ENCODE peak calls at places on chromosomes 12 and 14, in five cellular contexts. N, V, Y, K and U are unnamed samples.
A peak's percentile ranks its signal among the peaks of the same experiment; 100 is the strongest.

GRCh38 chr12:5807090-5807414 is 138.0 kb downstream of the ANO2 start:
- DNase-seq in N (no peak), V (no peak), Y (no peak), K (no peak), U (no peak)

GRCh38 chr14:74915426-74915825 is 7.6 kb downstream of the RPS6KL1 start:
- DNase-seq in N (no peak), V (no peak), Y (no peak), K (no peak), U (no peak)

GRCh38 chr12:68789144-68789878 is 18.7 kb upstream of the MDM2 start:
- DNase-seq in N (no peak), V (no peak), Y (no peak), K (no peak), U (no peak)

GRCh38 chr12:85996280-85996679 is 122.2 kb downstream of the NTS start:
- DNase-seq in N (no peak), V (no peak), Y (peak; percentile 39), K (no peak), U (no peak)

GRCh38 chr12:64058541-64059321 is 163.4 kb downstream of the KICS2 start:
- DNase-seq in N (no peak), V (no peak), Y (no peak), K (no peak), U (no peak)

GRCh38 chr14:22986508-22987054 is 4.2 kb upstream of the AJUBA start:
- DNase-seq in N (peak; percentile 89), V (peak; percentile 88), Y (peak; percentile 92), K (peak; percentile 94), U (peak; percentile 84)

GRCh38 chr12:128644664-128645296 is 179.0 kb downstream of the SLC15A4 start:
- DNase-seq in N (no peak), V (no peak), Y (no peak), K (no peak), U (peak; percentile 63)

GRCh38 chr12:47812797-47813490 is 6.8 kb downstream of the HDAC7 start:
- DNase-seq in N (peak; percentile 95), V (peak; percentile 94), Y (peak; percentile 90), K (peak; percentile 96), U (peak; percentile 93)

GRCh38 chr14:50763386-50764007 is 67.5 kb downstream of the NIN start:
- DNase-seq in N (no peak), V (no peak), Y (peak; percentile 15), K (no peak), U (no peak)

GRCh38 chr12:42261708-42262107 is 23.7 kb upstream of the YAF2 start:
- DNase-seq in N (no peak), V (no peak), Y (no peak), K (no peak), U (no peak)

GRCh38 chr12:106096376-106096775 is 42.4 kb downstream of the NUAK1 start:
- DNase-seq in N (peak; percentile 72), V (no peak), Y (peak; percentile 54), K (peak; percentile 82), U (no peak)

GRCh38 chr12:106094304-106094703 is 44.5 kb downstream of the NUAK1 start:
- DNase-seq in N (no peak), V (no peak), Y (no peak), K (no peak), U (no peak)

GRCh38 chr12:106091421-106091820 is 47.3 kb downstream of the NUAK1 start:
- DNase-seq in N (no peak), V (no peak), Y (no peak), K (no peak), U (no peak)

GRCh38 chr12:106090586-106091411 is 48.0 kb downstream of the NUAK1 start:
- DNase-seq in N (peak; percentile 62), V (no peak), Y (peak; percentile 89), K (no peak), U (no peak)

DNA sequence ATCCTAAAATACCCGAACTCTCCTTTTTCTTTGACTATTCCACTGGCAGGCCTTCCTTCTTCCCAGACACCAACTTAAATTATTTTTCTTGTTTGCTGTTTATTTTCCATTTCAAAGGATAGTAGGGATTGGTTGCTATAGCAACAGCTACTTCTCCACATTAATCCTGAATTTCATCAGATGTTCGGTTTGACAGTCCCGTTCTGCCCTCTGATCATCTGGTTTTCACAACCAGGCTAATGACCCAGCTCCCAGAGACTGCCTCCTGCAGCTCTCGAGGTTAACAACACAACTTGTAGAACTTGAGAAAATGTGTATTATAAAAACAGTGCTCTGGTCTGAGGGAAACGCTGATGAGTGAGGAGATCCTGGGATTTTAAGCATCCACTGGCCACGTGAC is 45.5 kb downstream of the NUAK1 start:
- DNase-seq in N (no peak), V (no peak), Y (no peak), K (no peak), U (no peak)
- TF ChIP-seq CTCF in N (no peak), V (no peak), Y (no peak), K (no peak), U (no peak)

GRCh38 chr12:58957298-58957697 is 37.0 kb upstream of the LRIG3 start:
- DNase-seq in N (no peak), V (no peak), Y (no peak), K (no peak), U (no peak)
- TF ChIP-seq CTCF in N (no peak), V (no peak), Y (no peak), K (no peak), U (no peak)

GRCh38 chr12:1907652-1908611 is 10.5 kb downstream of the CACNA2D4 start:
- DNase-seq in N (peak; percentile 48), V (peak; percentile 61), Y (no peak), K (no peak), U (no peak)
- TF ChIP-seq CTCF in N (no peak), V (no peak), Y (no peak), K (no peak), U (no peak)

GRCh38 chr14:25833341-25834121 is 764.3 kb downstream of the NOVA1 start:
- DNase-seq in N (no peak), V (no peak), Y (peak; percentile 64), K (no peak), U (no peak)
- TF ChIP-seq CTCF in N (no peak), V (peak; percentile 9), Y (peak; percentile 61), K (peak; percentile 58), U (peak; percentile 4)